ENCODE peak calls at places on chromosomes 12 and 14, in four cellular contexts. H is left ventricle myocardium inferior, X is esophagus muscularis mucosa, Y is GM23338. W is an unnamed sample. For H3K4me1, the result is how much of the 10 kb centered on the place peaks cover.

GRCh38 chr12:90575995-90576394 is 379.0 kb downstream of the CCER1 start:
- DNase-seq in X (no peak), Y (no peak), H (peak), W (no peak)

GRCh38 chr12:41224066-41224465 is 35.9 kb downstream of the PDZRN4 start:
- DNase-seq in X (no peak), Y (no peak), H (no peak), W (no peak)

GRCh38 chr14:68471029-68471963 is 321.6 kb downstream of the ZFP36L1 start:
- DNase-seq in H (no peak), Y (peak), X (peak), W (no peak)

GRCh38 chr12:71439613-71440392 is at the start of gene LGR5:
- DNase-seq in H (peak), Y (peak), X (no peak), W (peak)

GRCh38 chr12:92721130-92721529 is 18.3 kb downstream of the PLEKHG7 start:
- DNase-seq in H (no peak), X (no peak), Y (no peak), W (no peak)

GRCh38 chr14:27366596-27366995 is 768.8 kb upstream of the NOVA1 start:
- DNase-seq in H (no peak), X (no peak), Y (no peak), W (no peak)

GRCh38 chr12:123264642-123265041 is 7.0 kb downstream of the CDK2AP1 start:
- DNase-seq in Y (peak), X (no peak), H (no peak), W (no peak)

GRCh38 chr14:90193925-90194324 is 62.4 kb upstream of the PSMC1 start:
- DNase-seq in X (no peak), H (no peak), Y (peak), W (peak)

GRCh38 chr12:116434155-116435065 is 124.8 kb upstream of the MAP1LC3B2 start:
- DNase-seq in X (peak), H (peak), Y (peak), W (peak)

GRCh38 chr12:78531831-78532230 is 332.7 kb upstream of the SYT1 start:
- DNase-seq in Y (no peak), H (no peak), X (no peak), W (no peak)

GRCh38 chr12:10115311-10115710 is 14.7 kb downstream of the CLEC7A start:
- DNase-seq in X (no peak), H (no peak), Y (no peak), W (no peak)

GRCh38 chr14:76546426-76547221 is 170.7 kb downstream of the ESRRB start:
- DNase-seq in X (no peak), H (no peak), Y (peak), W (peak)

GRCh38 chr12:12887471-12887870 is 3.9 kb upstream of the GPRC5A start:
- DNase-seq in H (no peak), X (no peak), Y (no peak), W (no peak)

GRCh38 chr12:28191018-28191595 is 851 bp downstream of the CCDC91 start:
- DNase-seq in X (no peak), Y (peak), H (no peak), W (peak)

GRCh38 chr12:131511803-131512564 is 198.9 kb upstream of the SFSWAP start:
- DNase-seq in X (no peak), H (no peak), Y (no peak), W (no peak)

GRCh38 chr14:87231336-87232026 is 761.5 kb downstream of the GALC start:
- DNase-seq in H (no peak), Y (no peak), X (no peak), W (no peak)

GRCh38 chr14:95133282-95133681 is 24.0 kb downstream of the DICER1 start:
- DNase-seq in X (no peak), H (no peak), Y (no peak), W (no peak)

GRCh38 chr14:75249251-75249957 is 29.2 kb upstream of the FOS start:
- DNase-seq in H (no peak), Y (peak), X (no peak), W (peak)

GRCh38 chr12:45601888-45602287 is 127.6 kb upstream of the ARID2 start:
- DNase-seq in H (no peak), X (no peak), Y (no peak), W (no peak)

GRCh38 chr14:79686196-79686595 is 525.1 kb downstream of the DIO2 start:
- DNase-seq in X (no peak), Y (no peak), H (no peak), W (no peak)

GRCh38 chr14:99454246-99454645 is 26.4 kb downstream of the SETD3 start:
- DNase-seq in Y (no peak), H (no peak), X (no peak), W (no peak)

GRCh38 chr14:99451234-99451633 is 29.4 kb downstream of the SETD3 start:
- DNase-seq in H (no peak), X (no peak), Y (no peak), W (no peak)

GRCh38 chr14:99452968-99453367 is 27.7 kb downstream of the SETD3 start:
- DNase-seq in Y (no peak), X (no peak), H (no peak), W (no peak)

GRCh38 chr14:99447739-99448138 is 32.9 kb downstream of the SETD3 start:
- DNase-seq in X (no peak), Y (no peak), H (no peak), W (no peak)

GRCh38 chr14:99450266-99450665 is 30.4 kb downstream of the SETD3 start:
- DNase-seq in Y (no peak), X (no peak), H (no peak), W (no peak)
- H3K27ac ChIP-seq in Y (no peak), X (no peak), H (no peak), W (no peak)

GRCh38 chr12:110369992-110370391 is 33.5 kb downstream of the ANAPC7 start:
- DNase-seq in H (no peak), X (no peak), Y (no peak), W (no peak)
- H3K4me1 ChIP-seq in H (under half), X (half or more), Y (under half), W (under half)

DNA sequence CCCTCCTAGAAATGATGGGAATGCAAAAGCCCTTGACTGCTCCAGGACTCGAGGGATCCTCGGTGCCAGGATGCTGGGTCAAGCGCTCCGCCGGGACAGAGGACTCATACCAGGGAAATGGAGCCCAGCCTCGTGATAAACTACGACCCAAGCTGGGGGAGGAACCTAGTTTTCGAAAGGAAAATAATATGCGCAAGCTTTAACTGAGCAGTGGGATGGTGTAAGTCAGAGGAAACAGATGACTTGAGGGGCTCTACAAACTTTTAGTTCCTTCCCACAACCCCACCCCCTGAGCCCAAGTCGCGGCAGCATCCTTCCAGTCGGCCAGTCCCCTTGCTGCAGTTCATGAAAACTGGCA is 654 bp upstream of the SUPT16H start:
- DNase-seq in H (no peak), X (no peak), Y (no peak), W (no peak)
- H3K27ac ChIP-seq in H (peak), X (peak), Y (peak), W (peak)

GRCh38 chr12:50538178-50538577 is 33.4 kb downstream of the DIP2B start:
- DNase-seq in H (no peak), X (no peak), Y (no peak), W (no peak)
- H3K4me1 ChIP-seq in H (under half), X (under half), Y (under half), W (under half)